ENCODE peak calls at places on chromosomes 12 and 14, in nine cellular contexts. H is pancreas, V is cardiac muscle cell, Y is PC-3, Z is endodermal cell, P is AG10803, C is heart left ventricle, B is lung, F is ovary. X is an unnamed sample.

GRCh38 chr12:122243965-122244364 is 18.1 kb upstream of the DIABLO start:
- DNase-seq in H (no peak), V (no peak), Y (no peak), Z (no peak), P (no peak), C (no peak), B (no peak), F (no peak), X (no peak)

GRCh38 chr12:68440068-68440581 is 108.0 kb upstream of the MDM1 start:
- DNase-seq in H (no peak), V (no peak), Y (peak), Z (no peak), P (peak), C (no peak), B (no peak), F (no peak), X (no peak)

GRCh38 chr14:96088131-96088880 is 49.1 kb downstream of the C14orf132 start:
- DNase-seq in H (peak), V (no peak), Y (no peak), Z (no peak), P (no peak), C (no peak), B (no peak), F (no peak), X (no peak)

GRCh38 chr12:29707846-29708245 is 75.9 kb downstream of the TMTC1 start:
- DNase-seq in H (no peak), V (no peak), Y (no peak), Z (no peak), P (no peak), C (no peak), B (no peak), F (no peak), X (no peak)

GRCh38 chr12:52380271-52380694 is 5.2 kb downstream of the KRT84 start:
- DNase-seq in H (no peak), V (peak), Y (peak), Z (peak), P (peak), C (peak), B (peak), F (no peak), X (no peak)

GRCh38 chr12:60123443-60124000 is 527.7 kb downstream of the SLC16A7 start:
- DNase-seq in H (no peak), V (no peak), Y (peak), Z (no peak), P (peak), C (no peak), B (no peak), F (no peak), X (no peak)

GRCh38 chr12:3342051-3342450 is 149.0 kb upstream of the PRMT8 start:
- DNase-seq in H (no peak), V (peak), Y (peak), Z (peak), P (peak), C (peak), B (no peak), F (peak), X (no peak)

GRCh38 chr14:85529803-85530574 is at the start of gene FLRT2:
- DNase-seq in H (peak), V (peak), Y (no peak), Z (peak), P (peak), C (peak), B (no peak), F (peak), X (no peak)

GRCh38 chr12:109739747-109740693 is 26.4 kb downstream of the FAM222A start:
- DNase-seq in H (peak), V (no peak), Y (no peak), Z (peak), P (no peak), C (peak), B (no peak), F (peak), X (no peak)

GRCh38 chr12:118743896-118744700 is 237.2 kb upstream of the SRRM4 start:
- DNase-seq in H (no peak), V (no peak), Y (no peak), Z (no peak), P (no peak), C (no peak), B (no peak), F (no peak), X (no peak)

GRCh38 chr14:90691627-90692026 is 124.6 kb downstream of the TTC7B start:
- DNase-seq in H (no peak), V (no peak), Y (no peak), Z (no peak), P (no peak), C (no peak), B (no peak), F (no peak), X (no peak)

GRCh38 chr12:15933751-15934150 is 22.6 kb downstream of the DERA start:
- DNase-seq in H (no peak), V (no peak), Y (no peak), Z (no peak), P (peak), C (no peak), B (no peak), F (no peak), X (peak)

GRCh38 chr14:29548948-29549370 is 378.7 kb downstream of the PRKD1 start:
- DNase-seq in H (no peak), V (peak), Y (peak), Z (no peak), P (peak), C (no peak), B (no peak), F (no peak), X (peak)

GRCh38 chr14:81137316-81137715 is 83.4 kb downstream of the GTF2A1 start:
- DNase-seq in H (no peak), V (no peak), Y (peak), Z (no peak), P (peak), C (no peak), B (no peak), F (no peak), X (peak)

GRCh38 chr14:79467837-79468236 is 743.5 kb downstream of the DIO2 start:
- DNase-seq in H (no peak), V (no peak), Y (peak), Z (no peak), P (no peak), C (no peak), B (no peak), F (no peak), X (no peak)

GRCh38 chr14:75979071-75979571 is 2.7 kb downstream of the TGFB3 start:
- DNase-seq in H (peak), V (peak), Y (peak), Z (peak), P (peak), C (no peak), B (no peak), F (peak), X (no peak)

GRCh38 chr12:121115530-121115929 is 17.1 kb upstream of the P2RX7 start:
- DNase-seq in H (no peak), V (no peak), Y (no peak), Z (no peak), P (no peak), C (no peak), B (no peak), F (no peak), X (no peak)

GRCh38 chr12:78966926-78967325 is 102.4 kb downstream of the SYT1 start:
- DNase-seq in H (no peak), V (no peak), Y (no peak), Z (no peak), P (no peak), C (no peak), B (no peak), F (no peak), X (no peak)

GRCh38 chr12:106145539-106146447 is 7.0 kb upstream of the NUAK1 start:
- DNase-seq in H (no peak), V (peak), Y (no peak), Z (peak), P (peak), C (peak), B (no peak), F (no peak), X (no peak)

GRCh38 chr14:54776361-54777001 is 126.1 kb downstream of the GCH1 start:
- DNase-seq in H (no peak), V (peak), Y (no peak), Z (no peak), P (peak), C (peak), B (no peak), F (no peak), X (no peak)

GRCh38 chr14:53740570-53740969 is 216.1 kb downstream of the BMP4 start:
- DNase-seq in H (no peak), V (no peak), Y (no peak), Z (no peak), P (no peak), C (no peak), B (no peak), F (no peak), X (no peak)

GRCh38 chr14:103576371-103577024 is 13.7 kb downstream of the COA8 start:
- DNase-seq in H (peak), V (peak), Y (peak), Z (peak), P (peak), C (peak), B (peak), F (peak), X (no peak)

GRCh38 chr14:101845496-101845895 is 84.0 kb downstream of the PPP2R5C start:
- DNase-seq in H (no peak), V (no peak), Y (no peak), Z (no peak), P (no peak), C (no peak), B (no peak), F (no peak), X (no peak)

GRCh38 chr12:39852346-39852745 is 232.7 kb upstream of the ABCD2 start:
- DNase-seq in H (no peak), V (no peak), Y (no peak), Z (no peak), P (no peak), C (no peak), B (no peak), F (no peak), X (no peak)

GRCh38 chr14:79585845-79586244 is 625.5 kb downstream of the DIO2 start:
- DNase-seq in H (no peak), V (no peak), Y (peak), Z (no peak), P (peak), C (no peak), B (no peak), F (no peak), X (no peak)

GRCh38 chr12:123907726-123908476 is 64.7 kb downstream of the CCDC92 start:
- DNase-seq in H (no peak), V (peak), Y (no peak), Z (no peak), P (peak), C (peak), B (no peak), F (no peak), X (no peak)

GRCh38 chr12:97465012-97465345 is 2.4 kb downstream of the RMST start:
- DNase-seq in H (no peak), V (no peak), Y (no peak), Z (peak), P (no peak), C (no peak), B (no peak), F (no peak), X (no peak)

GRCh38 chr12:129558036-129558435 is 345.8 kb downstream of the TMEM132D start:
- DNase-seq in H (no peak), V (no peak), Y (no peak), Z (peak), P (no peak), C (no peak), B (no peak), F (no peak), X (no peak)

GRCh38 chr14:81710232-81710845 is 176.7 kb upstream of the SEL1L start:
- DNase-seq in H (no peak), V (peak), Y (peak), Z (peak), P (peak), C (no peak), B (no peak), F (no peak), X (no peak)

GRCh38 chr12:132074216-132074615 is 69.9 kb downstream of the DDX51 start:
- DNase-seq in H (no peak), V (no peak), Y (no peak), Z (no peak), P (no peak), C (no peak), B (no peak), F (no peak), X (no peak)

GRCh38 chr12:32603858-32604257 is 75.2 kb upstream of the DNM1L start:
- DNase-seq in H (no peak), V (no peak), Y (peak), Z (no peak), P (peak), C (no peak), B (no peak), F (no peak), X (no peak)

GRCh38 chr14:79992799-79993198 is 218.5 kb downstream of the DIO2 start:
- DNase-seq in H (no peak), V (peak), Y (no peak), Z (peak), P (no peak), C (no peak), B (no peak), F (no peak), X (no peak)

GRCh38 chr12:29317556-29318363 is 63.2 kb downstream of the ERGIC2 start:
- DNase-seq in H (no peak), V (peak), Y (peak), Z (peak), P (peak), C (peak), B (no peak), F (no peak), X (no peak)

GRCh38 chr12:27906127-27906500 is 66.4 kb downstream of the PTHLH start:
- DNase-seq in H (no peak), V (no peak), Y (peak), Z (peak), P (no peak), C (no peak), B (no peak), F (no peak), X (no peak)

GRCh38 chr12:12266389-12266872 is 413 bp downstream of the LRP6 start:
- DNase-seq in H (no peak), V (peak), Y (no peak), Z (no peak), P (no peak), C (peak), B (no peak), F (no peak), X (no peak)

GRCh38 chr14:73258845-73259611 is 21.7 kb downstream of the PAPLN start:
- DNase-seq in H (no peak), V (no peak), Y (no peak), Z (no peak), P (no peak), C (no peak), B (no peak), F (no peak), X (no peak)

GRCh38 chr14:50064993-50065392 is 51.4 kb downstream of the VCPKMT start:
- DNase-seq in H (no peak), V (no peak), Y (no peak), Z (no peak), P (peak), C (no peak), B (peak), F (no peak), X (no peak)

GRCh38 chr12:34299802-34300193 is 277.5 kb downstream of the ALG10 start:
- DNase-seq in H (no peak), V (no peak), Y (no peak), Z (no peak), P (no peak), C (peak), B (no peak), F (no peak), X (no peak)

GRCh38 chr12:95102916-95103671 is 29.7 kb upstream of the NR2C1 start:
- DNase-seq in H (no peak), V (no peak), Y (peak), Z (no peak), P (peak), C (no peak), B (no peak), F (no peak), X (no peak)

GRCh38 chr12:108697905-108698304 is 33.4 kb downstream of the CORO1C start:
- DNase-seq in H (no peak), V (no peak), Y (no peak), Z (peak), P (no peak), C (no peak), B (no peak), F (no peak), X (no peak)

DNA sequence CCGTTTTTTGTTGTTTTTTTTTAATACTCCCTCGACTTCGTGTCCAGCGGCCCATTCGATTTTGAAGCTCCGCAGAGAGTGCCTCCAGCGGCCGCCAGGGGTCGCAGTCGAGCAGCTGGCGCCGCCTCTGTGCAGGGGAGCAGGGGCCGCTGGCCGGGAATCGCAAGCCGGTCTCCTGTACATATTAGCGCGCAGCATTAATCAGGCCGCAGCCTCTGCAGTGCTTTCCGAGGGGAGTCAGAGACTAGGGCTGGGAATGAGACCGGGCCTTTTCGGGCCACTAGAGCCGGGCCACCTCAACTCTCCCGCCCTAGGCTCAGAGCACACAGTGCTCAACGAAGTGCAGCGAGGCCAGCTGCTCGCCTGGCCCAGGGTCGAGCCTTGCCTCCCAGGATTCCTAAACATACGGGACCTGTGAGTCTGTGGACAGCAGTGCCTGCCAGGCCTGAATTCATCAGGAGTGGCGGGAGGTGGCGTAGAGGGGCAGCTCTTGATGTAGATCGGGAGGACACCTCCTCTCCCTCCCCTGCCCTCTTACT is 81.8 kb downstream of the EMP1 start:
- DNase-seq in H (peak), V (peak), Y (peak), Z (peak), P (peak), C (peak), B (peak), F (peak), X (no peak)
- H3K4me3 ChIP-seq in H (no peak), V (no peak), Y (no peak), Z (no peak), P (peak), C (no peak), B (no peak), F (no peak), X (no peak)

DNA sequence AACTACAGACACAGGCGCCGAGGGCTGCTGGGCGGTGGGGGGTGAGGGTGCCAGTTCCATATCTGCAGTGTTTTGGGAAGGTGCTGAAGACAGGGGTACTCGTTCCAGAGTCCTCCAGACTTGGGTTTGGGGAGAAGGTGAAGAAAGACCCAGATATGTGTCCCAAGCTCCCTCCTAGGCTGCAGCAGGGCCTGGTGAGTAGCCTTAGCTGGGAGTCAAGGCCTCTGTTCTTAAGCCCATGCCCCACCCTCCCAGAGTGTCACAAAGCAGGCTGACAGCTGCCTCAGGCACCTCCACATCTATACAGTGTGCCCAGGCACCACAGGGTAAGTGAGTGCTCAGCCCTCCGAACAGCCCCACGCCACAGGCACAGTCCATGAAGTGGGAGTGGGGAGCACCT is 4.3 kb downstream of the NCKAP5L start:
- DNase-seq in H (no peak), V (no peak), Y (no peak), Z (no peak), P (no peak), C (no peak), B (no peak), F (no peak), X (no peak)
- TF ChIP-seq CTCF in H (no peak), V (no peak), Y (no peak), Z (no peak), P (no peak), C (no peak), B (no peak), F (no peak), X (no peak)

GRCh38 chr12:92070054-92070863 is 75.4 kb downstream of the BTG1 start:
- DNase-seq in H (no peak), V (no peak), Y (no peak), Z (no peak), P (no peak), C (no peak), B (no peak), F (no peak), X (no peak)
- H3K4me3 ChIP-seq in H (peak), V (no peak), Y (no peak), Z (no peak), P (no peak), C (no peak), B (no peak), F (no peak), X (no peak)

DNA sequence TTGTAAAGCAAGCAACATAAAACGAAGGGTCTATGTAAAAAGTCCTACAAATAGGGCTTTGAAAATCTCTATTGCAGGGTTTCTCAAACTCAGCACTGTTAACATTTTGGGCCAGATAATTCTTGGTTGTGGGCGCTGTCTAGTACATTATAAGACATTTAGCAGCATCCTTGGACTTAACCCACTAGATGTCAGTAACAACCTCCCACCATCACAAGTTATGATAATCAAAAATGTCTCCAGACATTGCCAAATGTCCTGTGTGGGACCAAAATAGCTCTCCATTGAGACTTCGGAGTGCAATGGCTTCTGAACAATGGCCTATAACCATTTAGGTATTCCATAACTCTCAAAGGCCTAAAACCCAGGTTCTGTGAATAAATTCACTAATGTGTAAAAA is 22.9 kb upstream of the DHRS7 start:
- DNase-seq in H (no peak), V (no peak), Y (peak), Z (no peak), P (no peak), C (no peak), B (no peak), F (no peak), X (no peak)
- TF ChIP-seq CTCF in H (no peak), V (peak), Y (peak), Z (no peak), P (no peak), C (no peak), B (no peak), F (no peak), X (peak)

GRCh38 chr12:43216490-43216889 is 335.5 kb downstream of the ADAMTS20 start:
- DNase-seq in H (no peak), V (no peak), Y (no peak), Z (no peak), P (no peak), C (no peak), B (no peak), F (no peak), X (no peak)

GRCh38 chr12:43208221-43208620 is 343.8 kb downstream of the ADAMTS20 start:
- DNase-seq in H (no peak), V (no peak), Y (no peak), Z (no peak), P (no peak), C (no peak), B (no peak), F (no peak), X (no peak)

GRCh38 chr12:43206396-43206795 is 345.6 kb downstream of the ADAMTS20 start:
- DNase-seq in H (no peak), V (no peak), Y (peak), Z (no peak), P (no peak), C (no peak), B (no peak), F (no peak), X (no peak)

GRCh38 chr12:43208627-43209026 is 343.4 kb downstream of the ADAMTS20 start:
- DNase-seq in H (no peak), V (no peak), Y (no peak), Z (no peak), P (no peak), C (no peak), B (no peak), F (no peak), X (no peak)

DNA sequence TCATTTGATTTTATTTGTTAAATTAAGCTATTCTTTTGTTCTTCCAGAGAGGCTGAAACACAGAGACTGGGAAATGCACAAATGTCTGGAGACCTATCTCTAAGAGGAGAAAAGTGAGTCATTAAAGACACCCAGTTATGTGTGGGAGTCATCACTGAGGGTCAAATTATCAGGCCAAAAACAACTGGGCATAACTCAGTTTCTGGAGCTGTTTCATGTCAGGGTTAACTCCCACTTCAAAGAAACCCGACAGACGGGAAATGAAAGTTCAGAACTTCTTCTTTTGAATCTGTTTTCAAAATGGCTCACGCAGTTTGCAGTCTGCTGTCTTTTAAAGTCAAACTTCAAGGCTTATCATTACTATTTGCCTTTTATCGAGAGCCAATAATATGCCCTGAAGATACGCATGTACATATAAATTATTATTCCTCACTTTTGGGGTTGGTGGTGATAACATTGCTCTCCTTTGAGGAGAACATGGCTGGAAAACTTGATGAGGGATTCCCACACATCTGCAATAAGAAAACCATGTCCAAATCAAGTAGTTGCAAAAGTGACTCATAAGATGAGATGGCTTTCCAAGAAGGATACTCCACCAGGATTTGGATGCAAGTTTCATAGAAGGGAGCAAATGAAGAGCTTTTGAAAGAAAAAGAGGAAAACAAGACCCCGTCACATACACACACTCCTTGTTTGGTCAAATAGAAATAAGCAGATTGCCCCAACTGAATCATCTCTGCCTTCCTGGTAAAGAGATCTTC is 341.4 kb downstream of the ADAMTS20 start:
- DNase-seq in H (no peak), V (no peak), Y (peak), Z (no peak), P (peak), C (no peak), B (no peak), F (no peak), X (no peak)
- H3K4me3 ChIP-seq in H (no peak), V (no peak), Y (no peak), Z (no peak), P (no peak), C (no peak), B (no peak), F (peak), X (no peak)

X was measured in AG04449.